ENCODE peak calls at places on chromosomes 16 and 17, in four cellular contexts. U is H9, M is cardiac septum, I is GF-D8. X is an unnamed sample.

GRCh38 chr16:79757968-79758367 is 157.4 kb upstream of the MAF start:
- DNase-seq in U (no peak), M (no peak), I (no peak), X (no peak)

GRCh38 chr17:50559674-50560184 is 786 bp upstream of the CACNA1G start:
- DNase-seq in U (peak), M (no peak), I (no peak), X (no peak)

GRCh38 chr16:77711775-77712174 is 10.5 kb upstream of the NUDT7 start:
- DNase-seq in U (no peak), M (no peak), I (no peak), X (no peak)

GRCh38 chr16:80273635-80274538 is 266.9 kb upstream of the DYNLRB2 start:
- DNase-seq in U (no peak), M (no peak), I (no peak), X (no peak)

GRCh38 chr17:78324391-78325075 is 35.3 kb downstream of the SOCS3 start:
- DNase-seq in U (peak), M (peak), I (peak), X (peak)

GRCh38 chr17:5516060-5516792 is 29.9 kb downstream of the MIS12 start:
- DNase-seq in U (no peak), M (no peak), I (no peak), X (no peak)

GRCh38 chr17:8151120-8151640 is 1.0 kb downstream of the PER1 start:
- DNase-seq in U (peak), M (peak), I (peak), X (no peak)

GRCh38 chr17:50249887-50250286 is 24.4 kb upstream of the TMEM92 start:
- DNase-seq in U (no peak), M (no peak), I (no peak), X (no peak)

GRCh38 chr16:78925071-78925714 is 675.3 kb downstream of the MAF start:
- DNase-seq in U (peak), M (no peak), I (no peak), X (no peak)

GRCh38 chr17:33572615-33573014 is 279.5 kb upstream of the ASIC2 start:
- DNase-seq in U (peak), M (no peak), I (no peak), X (no peak)

GRCh38 chr17:72514888-72515287 is 394.1 kb downstream of the SOX9 start:
- DNase-seq in U (no peak), M (no peak), I (no peak), X (no peak)

GRCh38 chr17:65158081-65158480 is 20.9 kb downstream of the RGS9 start:
- DNase-seq in U (no peak), M (no peak), I (no peak), X (no peak)

X was measured in SIG-M5.